ENCODE peak calls at places on chromosomes 7 and 10, in nine cellular contexts. T is neural progenitor cell, G is DND-41, S is IMR-90, V is cardiac muscle cell, N is tibial nerve, L is brain microvascular endothelial cell, C is thoracic aorta, X is A673. B is an unnamed sample.

GRCh38 chr10:132076578-132077081 is 10.9 kb downstream of the JAKMIP3 start:
- DNase-seq in X (no peak), G (no peak), V (no peak), L (no peak), N (no peak), S (no peak), C (no peak), T (no peak), B (no peak)

GRCh38 chr10:115593060-115593459 is 499.9 kb downstream of the ATRNL1 start:
- DNase-seq in T (no peak), V (no peak), C (no peak), N (no peak), X (no peak), L (no peak), S (no peak), G (no peak), B (no peak)

GRCh38 chr7:2478387-2478760 is 2.2 kb upstream of the GRIFIN start:
- DNase-seq in X (no peak), N (peak; percentile 66), V (no peak), S (no peak), C (no peak), G (no peak), T (no peak), L (no peak), B (no peak)

GRCh38 chr10:84138478-84139125 is 707 bp upstream of the GHITM start:
- DNase-seq in N (no peak), T (no peak), V (no peak), G (peak; percentile 27), S (peak; percentile 22), X (no peak), L (no peak), C (peak; percentile 4), B (no peak)

GRCh38 chr7:80417211-80417793 is 94.6 kb downstream of the GNAT3 start:
- DNase-seq in S (no peak), N (no peak), C (no peak), V (no peak), X (no peak), G (no peak), T (no peak), L (no peak), B (no peak)

GRCh38 chr7:110065112-110065511 is 1025.8 kb upstream of the LRRN3 start:
- DNase-seq in G (no peak), V (no peak), S (no peak), T (no peak), X (peak; percentile 11), L (no peak), C (no peak), N (no peak), B (no peak)

GRCh38 chr10:25363638-25364037 is 188.8 kb downstream of the GPR158 start:
- DNase-seq in S (no peak), N (no peak), T (no peak), G (no peak), L (no peak), V (no peak), X (no peak), C (no peak), B (no peak)

GRCh38 chr7:43870316-43870715 is 999 bp upstream of the MRPS24 start:
- DNase-seq in C (no peak), G (no peak), N (no peak), V (no peak), S (no peak), T (no peak), X (no peak), L (peak; percentile 10), B (no peak)

GRCh38 chr7:327305-327931 is 37.4 kb downstream of the FOXL3 start:
- DNase-seq in C (no peak), V (no peak), G (no peak), S (no peak), X (no peak), L (no peak), N (no peak), T (no peak), B (no peak)

GRCh38 chr10:94183666-94184264 is 179.0 kb downstream of the NOC3L start:
- DNase-seq in X (peak; percentile 20), S (peak; percentile 100), N (no peak), T (no peak), C (no peak), G (no peak), V (peak; percentile 90), L (peak; percentile 96), B (no peak)

GRCh38 chr10:14086596-14086995 is 244.1 kb downstream of the FRMD4A start:
- DNase-seq in N (no peak), X (no peak), T (no peak), G (no peak), S (peak; percentile 81), V (no peak), C (no peak), L (peak; percentile 52), B (no peak)

DNA sequence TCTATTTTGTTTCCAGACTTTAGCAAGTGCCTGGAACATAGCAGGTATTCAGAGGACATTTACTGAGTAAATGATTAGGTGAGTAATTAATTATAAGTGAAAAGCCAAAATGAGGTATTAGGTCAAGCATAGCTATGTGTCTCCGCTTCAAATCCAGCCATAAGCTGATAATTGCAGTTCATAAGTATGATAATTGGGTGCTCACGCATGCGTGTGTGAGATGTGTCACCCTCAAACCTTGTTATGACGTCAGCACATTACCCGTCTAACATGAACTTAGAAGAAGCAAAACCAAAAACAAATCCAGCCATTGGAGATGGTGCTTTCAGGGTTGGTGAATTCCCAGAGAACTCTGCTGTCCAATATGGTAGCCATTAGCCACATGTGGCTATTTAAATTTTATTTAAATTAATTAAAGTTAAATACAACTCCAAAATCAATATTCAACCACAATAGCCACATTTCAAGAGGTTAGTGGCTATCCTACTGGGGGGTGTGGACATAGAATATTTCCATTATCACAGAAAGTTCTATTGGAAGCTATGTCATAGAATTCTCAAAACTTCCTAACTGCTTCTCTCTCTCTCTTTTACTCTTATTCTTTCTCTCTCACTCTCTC is at the start of gene CPA5:
- DNase-seq in G (no peak), C (no peak), X (no peak), L (no peak), T (no peak), V (no peak), S (no peak), N (no peak), B (no peak)
- H3K4me3 ChIP-seq in G (no peak within 1 kb of the TSS), C (no peak within 1 kb of the TSS), X (no peak within 1 kb of the TSS), L (peak within 1 kb of the TSS; percentile 13), T (peak within 1 kb of the TSS; percentile 21), V (no peak within 1 kb of the TSS), S (no peak within 1 kb of the TSS), N (no peak within 1 kb of the TSS), B (no peak within 1 kb of the TSS)

DNA sequence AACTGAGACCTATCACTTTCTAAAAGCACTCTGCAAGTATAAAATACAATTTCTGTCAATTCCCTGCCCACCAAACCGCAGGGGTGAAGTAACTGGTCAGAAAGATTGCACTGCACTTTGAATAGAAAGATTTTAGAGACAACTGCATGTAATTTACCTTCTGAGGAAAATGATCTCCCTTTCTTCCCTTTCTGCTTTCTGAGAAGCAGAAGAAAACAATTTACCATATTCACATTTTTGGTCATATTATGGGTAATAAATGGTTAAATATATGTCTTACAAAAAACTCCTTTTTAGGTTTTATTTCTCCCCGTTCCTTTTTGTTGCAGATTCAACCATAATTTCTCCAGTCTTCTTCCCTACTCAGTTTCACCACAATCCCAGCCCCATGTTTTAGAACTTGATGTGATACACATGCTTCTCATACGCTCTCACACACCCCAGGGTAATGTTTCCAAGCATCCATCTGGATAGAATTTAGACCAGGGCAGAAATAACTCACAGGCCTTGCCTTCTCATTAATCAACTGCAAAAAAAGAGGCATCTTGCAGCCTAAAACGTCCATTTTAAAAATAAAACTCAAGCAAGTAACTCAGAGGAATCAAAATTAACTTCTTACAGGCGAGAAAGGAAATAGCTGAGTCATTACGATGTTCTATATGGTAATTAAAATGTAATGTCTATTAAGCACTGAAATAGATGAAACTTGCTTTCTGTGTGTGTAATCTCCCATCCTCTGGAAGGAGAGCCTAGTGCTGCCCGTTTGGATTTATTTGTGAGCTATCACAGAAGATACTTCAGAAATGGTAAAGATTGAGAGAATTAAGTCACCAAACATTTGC is 127.1 kb upstream of the RSU1 start:
- DNase-seq in C (no peak), L (no peak), S (peak; percentile 69), X (peak; percentile 71), G (no peak), T (no peak), V (peak; percentile 54), N (no peak), B (no peak)
- H3K4me3 ChIP-seq in C (peak overlapping the region; percentile 53), L (no peak overlapping the region), S (no peak overlapping the region), X (no peak overlapping the region), G (no peak overlapping the region), T (no peak overlapping the region), V (no peak overlapping the region), N (no peak overlapping the region), B (no peak overlapping the region)

GRCh38 chr7:25069900-25070443 is 55.1 kb downstream of the CYCS start:
- DNase-seq in S (peak; percentile 88), V (peak; percentile 88), N (peak; percentile 67), C (no peak), G (peak; percentile 70), X (peak; percentile 84), L (peak; percentile 67), T (peak; percentile 90), B (peak; percentile 76)
- H3K4me3 ChIP-seq in S (no peak overlapping the region), V (no peak overlapping the region), N (no peak overlapping the region), C (peak overlapping the region; percentile 48), G (no peak overlapping the region), X (peak overlapping the region; percentile 9), L (peak overlapping the region; percentile 12), T (peak overlapping the region; percentile 25), B (no peak overlapping the region)

GRCh38 chr7:24972991-24973390 is 7.0 kb downstream of the OSBPL3 start:
- DNase-seq in T (no peak), X (no peak), L (peak; percentile 77), V (peak; percentile 30), S (peak; percentile 87), C (no peak), G (no peak), N (no peak), B (no peak)

GRCh38 chr7:24975647-24976260 is 4.2 kb downstream of the OSBPL3 start:
- DNase-seq in X (no peak), S (peak; percentile 71), N (no peak), V (no peak), G (no peak), T (no peak), L (no peak), C (no peak), B (no peak)

GRCh38 chr7:24974026-24974832 is 5.7 kb downstream of the OSBPL3 start:
- DNase-seq in L (no peak), T (no peak), N (no peak), C (no peak), V (no peak), S (no peak), G (no peak), X (no peak), B (no peak)

GRCh38 chr7:24972166-24972477 is 7.9 kb downstream of the OSBPL3 start:
- DNase-seq in N (no peak), T (no peak), L (no peak), V (no peak), G (no peak), C (no peak), X (no peak), S (no peak), B (no peak)

GRCh38 chr7:24975172-24975571 is 4.8 kb downstream of the OSBPL3 start:
- DNase-seq in L (no peak), X (no peak), C (no peak), V (no peak), N (no peak), T (no peak), G (no peak), S (no peak), B (no peak)
- H3K4me3 ChIP-seq in L (no peak overlapping the region), X (no peak overlapping the region), C (no peak overlapping the region), V (no peak overlapping the region), N (no peak overlapping the region), T (no peak overlapping the region), G (no peak overlapping the region), S (no peak overlapping the region), B (no peak overlapping the region)

B was measured in Jurkat, Clone E6-1.